ENCODE peak calls at places on chromosomes 6 and 20, in four cellular contexts. One of them, this sample, is unnamed.

GRCh38 chr6:107458687-107459282 is 579 bp downstream of the PDSS2 start:
- DNase-seq in K562: peak
- DNase-seq in HepG2: peak
- DNase-seq in H1: no peak
- DNase-seq in this sample: peak

GRCh38 chr6:155185544-155185943 is 78.3 kb upstream of the CLDN20 start:
- DNase-seq in K562: no peak
- DNase-seq in HepG2: no peak
- DNase-seq in H1: peak
- DNase-seq in this sample: peak

GRCh38 chr20:24767623-24768100 is 181.4 kb upstream of the CST7 start:
- DNase-seq in HepG2: no peak
- DNase-seq in K562: no peak
- DNase-seq in H1: no peak
- DNase-seq in this sample: no peak

GRCh38 chr6:41687501-41688175 is 47.8 kb downstream of the TFEB start:
- DNase-seq in HepG2: no peak
- DNase-seq in H1: peak
- DNase-seq in K562: no peak
- DNase-seq in this sample: no peak

GRCh38 chr6:65064844-65065243 is 642.2 kb downstream of the EYS start:
- DNase-seq in H1: no peak
- DNase-seq in HepG2: no peak
- DNase-seq in K562: no peak
- DNase-seq in this sample: no peak

GRCh38 chr6:30327232-30327746 is 562 bp downstream of the TRIM39 start:
- DNase-seq in HepG2: no peak
- DNase-seq in H1: no peak
- DNase-seq in K562: no peak
- DNase-seq in this sample: no peak

GRCh38 chr6:107879912-107880311 is 55.8 kb upstream of the SCML4 start:
- DNase-seq in H1: no peak
- DNase-seq in HepG2: no peak
- DNase-seq in K562: no peak
- DNase-seq in this sample: no peak

GRCh38 chr20:24102290-24102689 is 113.7 kb upstream of the GGTLC1 start:
- DNase-seq in HepG2: peak
- DNase-seq in K562: no peak
- DNase-seq in H1: peak
- DNase-seq in this sample: peak

GRCh38 chr6:87588756-87589407 is 905 bp downstream of the RARS2 start:
- DNase-seq in HepG2: no peak
- DNase-seq in H1: no peak
- DNase-seq in K562: no peak
- DNase-seq in this sample: no peak

GRCh38 chr20:32385541-32385940 is 27.4 kb downstream of the ASXL1 start:
- DNase-seq in H1: no peak
- DNase-seq in K562: no peak
- DNase-seq in HepG2: no peak
- DNase-seq in this sample: no peak

GRCh38 chr20:22861990-22862389 is 173.1 kb upstream of the SSTR4 start:
- DNase-seq in HepG2: no peak
- DNase-seq in H1: no peak
- DNase-seq in K562: no peak
- DNase-seq in this sample: no peak

GRCh38 chr20:37727247-37727956 is 33.6 kb downstream of the CTNNBL1 start:
- DNase-seq in H1: no peak
- DNase-seq in HepG2: peak
- DNase-seq in K562: no peak
- DNase-seq in this sample: no peak

DNA sequence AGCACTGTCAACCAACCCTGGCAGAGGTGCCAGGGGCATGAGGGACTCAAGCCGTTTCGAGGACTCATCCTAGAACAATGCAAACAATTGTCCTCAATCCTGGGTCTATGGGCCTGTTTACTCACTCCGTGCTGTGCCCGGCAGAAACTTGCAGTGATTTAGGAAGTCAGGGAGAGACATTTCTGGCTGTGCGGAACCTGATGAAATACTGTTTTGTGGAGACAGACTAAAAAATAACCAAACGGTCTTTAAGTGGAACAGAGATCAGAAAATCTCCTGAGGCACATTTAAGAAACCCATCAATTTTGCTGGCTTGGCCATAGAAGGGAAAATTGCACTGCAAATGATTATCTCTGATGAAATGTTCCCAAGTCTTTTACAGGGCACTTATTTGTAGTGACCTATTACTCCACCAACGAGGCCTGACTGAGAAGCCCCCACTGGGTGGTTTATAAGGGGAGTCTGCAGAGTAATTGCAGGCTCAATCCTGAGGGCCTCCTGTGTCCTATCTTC is 79.8 kb upstream of the KCNK16 start:
- DNase-seq in H1: no peak
- DNase-seq in K562: no peak
- DNase-seq in HepG2: no peak
- DNase-seq in this sample: no peak
- TF ChIP-seq MAFK in H1: no peak
- TF ChIP-seq MAFK in K562: no peak
- TF ChIP-seq MAFK in HepG2: no peak
- TF ChIP-seq MAFK in this sample: no peak

GRCh38 chr6:129943637-129944271 is 74.6 kb upstream of the L3MBTL3 start:
- DNase-seq in K562: no peak
- DNase-seq in HepG2: no peak
- DNase-seq in H1: no peak
- DNase-seq in this sample: no peak

GRCh38 chr6:129947797-129948196 is 70.6 kb upstream of the L3MBTL3 start:
- DNase-seq in K562: no peak
- DNase-seq in H1: no peak
- DNase-seq in HepG2: no peak
- DNase-seq in this sample: no peak

GRCh38 chr6:129940454-129941195 is 77.8 kb upstream of the L3MBTL3 start:
- DNase-seq in HepG2: no peak
- DNase-seq in K562: no peak
- DNase-seq in H1: no peak
- DNase-seq in this sample: no peak

DNA sequence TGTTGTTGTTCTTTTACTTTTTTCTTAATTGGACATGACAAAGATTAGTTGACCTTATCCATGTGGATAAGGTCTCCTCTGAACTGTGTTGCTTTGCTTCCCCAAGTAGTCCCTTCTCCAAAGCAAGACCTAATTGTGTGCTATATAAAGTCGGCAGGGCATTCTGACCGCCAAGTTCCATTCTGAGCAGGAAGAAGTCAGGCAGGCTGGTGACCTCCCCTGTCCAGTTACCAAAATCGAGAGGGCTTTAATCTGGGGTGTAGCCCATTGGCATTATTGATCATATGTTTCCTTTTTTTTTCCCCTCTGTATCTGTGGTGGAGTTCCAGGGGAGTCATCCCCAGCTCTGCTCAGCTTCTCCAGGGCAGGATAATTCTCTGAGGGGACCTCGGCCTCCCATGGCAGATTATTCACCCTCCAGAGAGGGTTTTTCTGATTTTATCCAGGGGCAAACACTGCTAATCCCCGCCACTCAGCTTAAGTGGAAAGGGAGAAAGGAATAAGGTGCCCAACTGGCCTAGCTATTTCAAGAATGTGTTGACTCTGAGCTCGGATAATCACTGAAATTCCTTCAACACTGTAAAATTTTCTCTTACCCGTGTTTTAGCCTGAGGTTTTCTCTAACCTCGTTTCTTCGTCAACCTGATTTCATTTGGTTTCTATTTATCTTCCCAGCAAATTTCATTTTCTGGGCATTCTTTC is 71.8 kb upstream of the L3MBTL3 start:
- DNase-seq in HepG2: no peak
- DNase-seq in H1: no peak
- DNase-seq in K562: no peak
- DNase-seq in this sample: no peak
- TF ChIP-seq PHF8 in HepG2: no peak
- TF ChIP-seq PHF8 in H1: no peak
- TF ChIP-seq PHF8 in K562: no peak
- TF ChIP-seq PHF8 in this sample: no peak

DNA sequence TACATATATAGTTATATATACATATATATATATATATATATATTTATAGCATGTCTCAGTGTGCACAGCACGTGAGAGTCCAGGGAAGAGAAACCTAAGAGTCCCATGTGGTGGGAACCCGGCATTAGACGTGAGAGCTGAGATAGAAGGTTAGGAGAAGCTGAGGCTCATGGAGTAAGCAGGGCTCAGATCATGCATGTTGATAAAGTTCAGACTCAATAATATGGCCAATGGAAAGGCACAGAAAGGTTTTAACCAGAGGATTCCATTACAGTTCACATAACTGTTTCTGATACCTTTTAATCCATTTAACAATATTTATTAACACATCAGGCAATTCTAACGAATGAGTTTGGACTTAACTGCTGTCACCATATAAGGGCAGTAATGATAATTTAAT is 143.4 kb downstream of the MYB start:
- DNase-seq in H1: no peak
- DNase-seq in K562: no peak
- DNase-seq in HepG2: no peak
- DNase-seq in this sample: no peak
- TF ChIP-seq MAFK in H1: no peak
- TF ChIP-seq MAFK in K562: no peak
- TF ChIP-seq MAFK in HepG2: no peak
- TF ChIP-seq MAFK in this sample: no peak

GRCh38 chr20:62908971-62909791 is 17.1 kb downstream of the DIDO1 start:
- DNase-seq in H1: no peak
- DNase-seq in HepG2: no peak
- DNase-seq in K562: no peak
- DNase-seq in this sample: no peak

GRCh38 chr20:62906647-62907375 is 19.5 kb downstream of the DIDO1 start:
- DNase-seq in K562: no peak
- DNase-seq in HepG2: no peak
- DNase-seq in H1: no peak
- DNase-seq in this sample: no peak

GRCh38 chr20:62905536-62906117 is 20.7 kb downstream of the DIDO1 start:
- DNase-seq in K562: no peak
- DNase-seq in HepG2: no peak
- DNase-seq in H1: no peak
- DNase-seq in this sample: no peak

GRCh38 chr20:62906209-62906608 is 20.1 kb downstream of the DIDO1 start:
- DNase-seq in K562: no peak
- DNase-seq in H1: no peak
- DNase-seq in HepG2: no peak
- DNase-seq in this sample: no peak

DNA sequence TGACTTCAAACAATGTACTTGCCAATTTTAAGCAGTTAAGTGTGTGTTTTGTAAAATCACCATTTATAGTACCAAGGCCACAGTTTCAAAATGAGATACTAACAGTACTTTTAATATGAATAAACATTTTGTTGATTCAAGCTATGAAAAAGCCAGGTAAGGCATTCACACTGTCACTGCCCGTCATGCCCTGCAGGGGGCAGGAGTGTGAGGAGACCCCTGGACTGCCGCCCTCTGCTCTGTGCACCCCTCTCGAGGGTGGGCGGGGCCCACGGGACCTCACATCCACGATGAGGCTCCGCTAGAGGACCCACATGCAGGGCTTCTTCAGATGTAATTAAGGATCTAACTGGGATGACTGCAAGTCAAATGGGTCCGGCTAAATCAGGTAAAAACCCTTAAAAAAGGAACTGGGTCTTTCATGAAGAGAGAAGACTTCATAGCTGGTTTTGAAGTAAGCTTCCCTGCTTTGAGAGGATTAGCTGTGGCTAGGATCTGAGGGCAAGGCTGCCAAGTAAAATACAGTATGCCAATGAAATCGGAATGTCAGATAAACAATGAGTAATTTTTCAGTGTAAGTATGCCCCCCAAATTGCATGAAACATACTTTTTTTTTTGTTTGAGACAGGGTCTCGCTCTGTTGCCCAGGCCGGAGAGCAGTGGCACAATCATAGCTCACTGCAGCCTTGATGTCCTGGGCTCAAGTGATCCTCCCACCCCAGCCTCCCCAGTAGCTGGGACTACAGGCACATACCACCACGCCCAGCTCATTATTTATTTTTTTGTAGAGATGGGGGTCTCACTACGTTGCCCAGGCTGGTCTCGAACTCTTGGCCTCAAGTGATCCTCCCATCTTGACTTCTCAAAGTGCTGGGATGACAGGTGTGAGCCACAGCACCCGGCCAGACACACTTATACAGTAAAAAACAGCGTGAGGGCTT is 18.7 kb downstream of the DIDO1 start:
- DNase-seq in K562: peak
- DNase-seq in H1: no peak
- DNase-seq in HepG2: peak
- DNase-seq in this sample: no peak
- TF ChIP-seq PHF8 in K562: no peak
- TF ChIP-seq PHF8 in H1: no peak
- TF ChIP-seq PHF8 in HepG2: peak
- TF ChIP-seq PHF8 in this sample: no peak

GRCh38 chr6:97947841-97948240 is 664.8 kb upstream of the MMS22L start:
- DNase-seq in K562: no peak
- DNase-seq in H1: no peak
- DNase-seq in HepG2: peak
- DNase-seq in this sample: no peak
- TF ChIP-seq MAFK in K562: no peak
- TF ChIP-seq MAFK in H1: no peak
- TF ChIP-seq MAFK in HepG2: no peak
- TF ChIP-seq MAFK in this sample: no peak

DNA sequence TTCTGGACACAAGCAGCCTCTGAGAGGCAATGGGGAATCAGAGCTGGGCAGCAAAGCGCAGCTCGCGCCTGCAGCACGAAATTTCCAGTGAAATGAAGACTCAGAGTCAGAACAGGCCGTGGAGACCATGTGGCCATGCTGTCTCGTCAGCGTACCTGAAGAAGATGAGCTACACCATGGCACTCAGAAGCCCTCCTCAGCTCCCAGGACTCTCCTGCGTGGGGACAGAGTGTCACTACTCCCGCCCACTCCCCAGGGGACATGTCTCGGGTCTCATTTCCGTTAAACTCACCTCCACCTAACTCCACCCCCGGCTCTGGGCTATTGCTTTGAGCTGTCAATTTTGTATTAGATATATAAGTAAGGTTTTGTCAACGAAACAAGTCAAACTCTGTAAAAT is 257.0 kb downstream of the ERMARD start:
- DNase-seq in K562: no peak
- DNase-seq in HepG2: no peak
- DNase-seq in H1: no peak
- DNase-seq in this sample: no peak
- TF ChIP-seq PHF8 in K562: no peak
- TF ChIP-seq PHF8 in HepG2: no peak
- TF ChIP-seq PHF8 in H1: no peak
- TF ChIP-seq PHF8 in this sample: no peak

DNA sequence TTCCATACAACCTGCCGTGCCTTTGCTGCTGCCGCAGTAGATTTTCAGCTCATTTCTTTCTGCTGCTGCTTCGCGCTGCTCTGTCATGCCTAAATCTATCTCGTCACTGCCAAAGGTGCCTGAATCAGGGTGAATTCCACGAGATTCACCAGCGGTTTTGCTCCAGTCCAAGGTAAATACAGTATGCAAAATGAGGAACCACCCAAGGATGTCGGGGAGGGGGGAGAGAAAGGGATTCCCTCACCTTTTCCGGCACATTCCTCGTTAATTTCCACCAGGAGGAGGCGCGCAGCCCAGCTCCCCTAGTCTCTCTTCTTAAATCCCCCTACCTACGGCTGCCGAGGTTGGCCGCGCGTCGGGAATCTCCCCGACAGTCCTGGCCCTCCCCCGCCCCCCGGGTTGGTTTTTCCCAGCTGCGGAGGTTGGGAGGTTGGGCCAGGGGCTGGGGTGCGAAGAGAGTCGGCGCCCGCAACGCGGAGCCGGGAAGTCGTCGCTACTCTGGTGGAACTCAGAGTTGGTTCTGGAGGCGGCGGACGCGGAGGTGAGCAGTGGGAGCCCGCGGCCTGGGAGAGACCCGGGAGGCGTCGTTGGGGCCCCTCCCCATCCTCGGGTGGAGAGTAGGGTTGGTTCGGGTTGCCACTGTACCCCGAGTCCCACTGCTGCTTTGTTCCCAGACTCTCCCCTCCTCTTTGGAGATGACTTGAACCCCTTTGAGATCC is at the start of gene TPBG:
- DNase-seq in HepG2: peak
- DNase-seq in H1: peak
- DNase-seq in K562: peak
- DNase-seq in this sample: peak
- TF ChIP-seq MAFK in HepG2: no peak
- TF ChIP-seq MAFK in H1: no peak
- TF ChIP-seq MAFK in K562: no peak
- TF ChIP-seq MAFK in this sample: no peak